ENCODE peak calls at places on chromosomes 6 and 20, in eight cellular contexts. Y, L, T, C, N, I, R and V are unnamed samples.
A peak's percentile ranks its signal among the peaks of the same experiment; 100 is the strongest.

GRCh38 chr6:117195728-117196127 is 69.6 kb upstream of the VGLL2 start:
- DNase-seq in Y (peak; percentile 53), L (no peak), T (no peak), C (no peak), N (no peak), I (no peak), R (no peak), V (no peak)

GRCh38 chr20:1440024-1440423 is 26.6 kb downstream of the NSFL1C start:
- DNase-seq in Y (peak; percentile 29), L (peak; percentile 60), T (no peak), C (no peak), N (no peak), I (no peak), R (peak; percentile 49), V (no peak)

GRCh38 chr6:20463396-20463795 is 61.7 kb downstream of the E2F3 start:
- DNase-seq in Y (no peak), L (no peak), T (no peak), C (no peak), N (no peak), I (no peak), R (no peak), V (no peak)

GRCh38 chr6:125943528-125944433 is 12.8 kb upstream of the HINT3 start:
- DNase-seq in Y (no peak), L (no peak), T (no peak), C (no peak), N (no peak), I (no peak), R (no peak), V (no peak)

GRCh38 chr6:39026175-39026574 is 22.4 kb upstream of the GLP1R start:
- DNase-seq in Y (no peak), L (no peak), T (no peak), C (no peak), N (no peak), I (no peak), R (no peak), V (no peak)

GRCh38 chr6:22882581-22882980 is 313.2 kb downstream of the HDGFL1 start:
- DNase-seq in Y (no peak), L (no peak), T (no peak), C (no peak), N (no peak), I (no peak), R (no peak), V (no peak)

GRCh38 chr6:3249821-3250220 is 8.9 kb upstream of the PSMG4 start:
- DNase-seq in Y (no peak), L (no peak), T (no peak), C (no peak), N (no peak), I (no peak), R (no peak), V (no peak)

GRCh38 chr20:46311719-46312074 is 3.4 kb upstream of the CDH22 start:
- DNase-seq in Y (no peak), L (no peak), T (no peak), C (no peak), N (no peak), I (no peak), R (no peak), V (no peak)

GRCh38 chr6:44002071-44002590 is 125.1 kb downstream of the MRPL14 start:
- DNase-seq in Y (no peak), L (peak; percentile 97), T (no peak), C (peak; percentile 26), N (peak; percentile 78), I (peak; percentile 75), R (no peak), V (peak; percentile 72)

GRCh38 chr6:20234136-20234535 is 21.9 kb upstream of the MBOAT1 start:
- DNase-seq in Y (no peak), L (no peak), T (no peak), C (no peak), N (no peak), I (no peak), R (no peak), V (no peak)

GRCh38 chr20:24149881-24150307 is 161.3 kb upstream of the GGTLC1 start:
- DNase-seq in Y (no peak), L (peak; percentile 64), T (no peak), C (peak; percentile 65), N (no peak), I (no peak), R (no peak), V (no peak)

GRCh38 chr6:28683945-28684538 is 158.4 kb downstream of the GPX5 start:
- DNase-seq in Y (peak; percentile 46), L (peak; percentile 69), T (no peak), C (peak; percentile 73), N (no peak), I (no peak), R (peak; percentile 65), V (no peak)

GRCh38 chr20:53608456-53609413 is 15.1 kb upstream of the ZNF217 start:
- DNase-seq in Y (no peak), L (no peak), T (peak; percentile 29), C (peak; percentile 20), N (peak; percentile 81), I (peak; percentile 51), R (no peak), V (no peak)

GRCh38 chr6:140043762-140044378 is 669.4 kb upstream of the CITED2 start:
- DNase-seq in Y (peak; percentile 83), L (no peak), T (no peak), C (no peak), N (no peak), I (no peak), R (no peak), V (no peak)

GRCh38 chr6:148972481-148972880 is 225.7 kb downstream of the UST start:
- DNase-seq in Y (peak; percentile 64), L (peak; percentile 91), T (peak; percentile 51), C (peak; percentile 90), N (peak; percentile 93), I (no peak), R (peak; percentile 90), V (no peak)

GRCh38 chr6:12844284-12845223 is 128.0 kb downstream of the PHACTR1 start:
- DNase-seq in Y (no peak), L (peak; percentile 46), T (no peak), C (peak; percentile 31), N (no peak), I (no peak), R (peak; percentile 27), V (no peak)

GRCh38 chr6:154247119-154247814 is 109.3 kb downstream of the IPCEF1 start:
- DNase-seq in Y (no peak), L (peak; percentile 44), T (no peak), C (no peak), N (no peak), I (no peak), R (no peak), V (no peak)

GRCh38 chr20:53142651-53143177 is 170.6 kb downstream of the TSHZ2 start:
- DNase-seq in Y (no peak), L (no peak), T (no peak), C (no peak), N (no peak), I (no peak), R (no peak), V (no peak)

GRCh38 chr6:97177905-97178304 is 105.1 kb downstream of the MMS22L start:
- DNase-seq in Y (no peak), L (no peak), T (no peak), C (no peak), N (no peak), I (no peak), R (no peak), V (no peak)

GRCh38 chr6:46258249-46258648 is 87.5 kb upstream of the ENPP5 start:
- DNase-seq in Y (no peak), L (no peak), T (no peak), C (no peak), N (no peak), I (no peak), R (no peak), V (no peak)

DNA sequence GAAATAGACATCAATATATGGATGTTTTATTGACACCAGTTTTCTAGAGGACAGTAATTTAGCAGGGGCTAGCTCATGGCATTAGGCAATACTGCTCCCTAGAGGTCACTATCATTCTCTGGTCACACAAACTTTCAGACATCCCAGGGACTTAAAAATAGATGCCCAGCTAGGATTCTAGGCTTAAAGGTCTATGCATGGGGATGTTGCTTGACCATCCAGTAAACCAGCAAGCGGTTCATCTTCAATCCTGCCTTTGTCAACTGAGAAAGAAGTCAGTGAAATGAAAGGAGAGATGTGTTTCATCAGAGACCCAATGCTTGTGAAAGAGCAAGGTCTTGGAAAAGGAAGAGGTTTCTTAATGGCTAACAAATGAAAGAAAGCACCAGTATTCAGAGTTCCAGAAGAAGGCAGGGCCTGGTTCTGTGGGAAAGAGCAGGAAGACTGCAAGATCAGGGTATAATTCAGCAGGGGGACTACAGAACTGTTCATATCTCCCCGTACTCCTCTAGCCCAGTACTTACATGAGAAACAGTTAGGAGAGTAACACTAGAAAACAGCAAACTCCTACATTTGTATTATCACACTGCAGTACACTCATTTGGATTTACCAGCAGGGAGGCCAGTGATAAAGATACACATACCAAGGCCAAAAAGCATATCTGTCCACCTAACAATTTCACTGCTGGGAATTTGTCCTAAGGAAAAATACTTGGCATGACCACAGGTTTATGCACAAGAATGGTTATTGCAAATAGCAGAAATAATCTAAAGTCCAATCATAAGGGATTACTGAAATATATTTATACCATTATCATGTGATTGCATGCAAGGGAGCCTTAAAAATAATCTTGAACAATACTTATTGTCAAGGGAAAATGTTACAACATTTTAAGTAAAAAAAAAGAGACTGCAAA is 151.4 kb upstream of the LAMA2 start:
- DNase-seq in Y (peak; percentile 47), L (peak; percentile 67), T (no peak), C (peak; percentile 45), N (no peak), I (no peak), R (no peak), V (no peak)
- TF ChIP-seq CTCF in Y (peak; percentile 78), L (peak; percentile 78), T (no peak), C (peak; percentile 56), N (peak; percentile 14), I (peak; percentile 46), R (peak; percentile 60), V (peak; percentile 92)

GRCh38 chr20:41960166-41960565 is 342.0 kb upstream of the CHD6 start:
- DNase-seq in Y (no peak), L (no peak), T (no peak), C (no peak), N (no peak), I (no peak), R (no peak), V (no peak)

GRCh38 chr20:41951615-41952014 is 333.4 kb upstream of the CHD6 start:
- DNase-seq in Y (no peak), L (no peak), T (no peak), C (no peak), N (no peak), I (no peak), R (no peak), V (no peak)

GRCh38 chr20:41958391-41958790 is 340.2 kb upstream of the CHD6 start:
- DNase-seq in Y (no peak), L (no peak), T (no peak), C (no peak), N (no peak), I (no peak), R (peak; percentile 3), V (no peak)

GRCh38 chr20:41956316-41957050 is 338.3 kb upstream of the CHD6 start:
- DNase-seq in Y (no peak), L (peak; percentile 44), T (no peak), C (peak; percentile 44), N (no peak), I (no peak), R (peak; percentile 23), V (no peak)
- TF ChIP-seq CTCF in Y (no peak), L (peak; percentile 79), T (no peak), C (peak; percentile 62), N (peak; percentile 46), I (peak; percentile 45), R (peak; percentile 78), V (peak; percentile 36)

GRCh38 chr6:99216959-99217358 is 132.5 kb downstream of the FAXC start:
- DNase-seq in Y (no peak), L (no peak), T (no peak), C (no peak), N (no peak), I (no peak), R (no peak), V (no peak)
- TF ChIP-seq CTCF in Y (no peak), L (peak; percentile 10), T (no peak), C (no peak), N (no peak), I (no peak), R (no peak), V (no peak)

GRCh38 chr6:37556884-37557644 is 57.4 kb upstream of the CCDC167 start:
- DNase-seq in Y (no peak), L (no peak), T (no peak), C (no peak), N (peak; percentile 84), I (no peak), R (peak; percentile 51), V (no peak)
- TF ChIP-seq CTCF in Y (no peak), L (no peak), T (no peak), C (no peak), N (no peak), I (no peak), R (no peak), V (no peak)